ENCODE peak calls at places on chromosomes 1 and 21, in five cellular contexts. J is thoracic aorta, L is cardiac muscle cell, H is psoas muscle, A is GM23338. G is an unnamed sample. For H3K27me3, the result is how much of the 10 kb centered on the place peaks cover.

GRCh38 chr1:29829448-29830344 is 593.4 kb downstream of the PTPRU start:
- DNase-seq in J (no peak), L (no peak), H (no peak), A (no peak), G (peak)

GRCh38 chr1:84712288-84712874 is 22.1 kb upstream of the SSX2IP start:
- DNase-seq in J (no peak), L (peak), H (no peak), A (no peak), G (no peak)

GRCh38 chr21:44024895-44025353 is 12.8 kb downstream of the TRAPPC10 start:
- DNase-seq in J (no peak), L (peak), H (peak), A (peak), G (peak)

GRCh38 chr1:8314346-8315280 is 3.3 kb upstream of the SLC45A1 start:
- DNase-seq in J (no peak), L (peak), H (peak), A (peak), G (peak)

GRCh38 chr1:234839663-234840062 is 229.7 kb upstream of the IRF2BP2 start:
- DNase-seq in J (no peak), L (no peak), H (no peak), A (no peak), G (no peak)

GRCh38 chr1:232509570-232509969 is 120.4 kb downstream of the SIPA1L2 start:
- DNase-seq in J (no peak), L (peak), H (no peak), A (peak), G (no peak)

GRCh38 chr1:18305182-18305795 is 175.4 kb upstream of the KLHDC7A start:
- DNase-seq in J (no peak), L (no peak), H (no peak), A (no peak), G (no peak)

GRCh38 chr1:58968360-58968952 is 184.6 kb upstream of the JUN start:
- DNase-seq in J (peak), L (peak), H (peak), A (no peak), G (peak)

GRCh38 chr21:30881480-30881879 is at the start of gene KRTAP11-1:
- DNase-seq in J (no peak), L (no peak), H (no peak), A (no peak), G (no peak)

GRCh38 chr1:214603819-214604252 is 841 bp downstream of the CENPF start:
- DNase-seq in J (no peak), L (no peak), H (no peak), A (peak), G (no peak)

GRCh38 chr1:43914576-43915525 is 18.8 kb upstream of the ARTN start:
- DNase-seq in J (no peak), L (no peak), H (no peak), A (no peak), G (no peak)

GRCh38 chr21:32331444-32332305 is 33.0 kb downstream of the MRAP start:
- DNase-seq in J (no peak), L (no peak), H (no peak), A (no peak), G (no peak)

GRCh38 chr1:185016880-185017279 is 28.5 kb upstream of the RNF2 start:
- DNase-seq in J (no peak), L (peak), H (no peak), A (no peak), G (no peak)

GRCh38 chr1:183270541-183271141 is 84.6 kb downstream of the LAMC2 start:
- DNase-seq in J (no peak), L (peak), H (no peak), A (no peak), G (no peak)

GRCh38 chr1:28209700-28210099 is 23.1 kb downstream of the DNAJC8 start:
- DNase-seq in J (no peak), L (no peak), H (no peak), A (no peak), G (no peak)

GRCh38 chr1:31705080-31705866 is 1.5 kb upstream of the COL16A1 start:
- DNase-seq in J (peak), L (peak), H (peak), A (peak), G (peak)

GRCh38 chr1:23578997-23579363 is 19.7 kb upstream of the ID3 start:
- DNase-seq in J (no peak), L (no peak), H (no peak), A (no peak), G (no peak)

GRCh38 chr1:217889401-217889800 is 258.3 kb downstream of the SPATA17 start:
- DNase-seq in J (no peak), L (no peak), H (no peak), A (peak), G (no peak)

GRCh38 chr1:217892750-217893149 is 261.6 kb downstream of the SPATA17 start:
- DNase-seq in J (no peak), L (no peak), H (no peak), A (no peak), G (no peak)

GRCh38 chr1:217896490-217896889 is 265.3 kb downstream of the SPATA17 start:
- DNase-seq in J (no peak), L (no peak), H (no peak), A (no peak), G (no peak)

GRCh38 chr1:217895817-217896216 is 264.7 kb downstream of the SPATA17 start:
- DNase-seq in J (no peak), L (no peak), H (no peak), A (no peak), G (no peak)

DNA sequence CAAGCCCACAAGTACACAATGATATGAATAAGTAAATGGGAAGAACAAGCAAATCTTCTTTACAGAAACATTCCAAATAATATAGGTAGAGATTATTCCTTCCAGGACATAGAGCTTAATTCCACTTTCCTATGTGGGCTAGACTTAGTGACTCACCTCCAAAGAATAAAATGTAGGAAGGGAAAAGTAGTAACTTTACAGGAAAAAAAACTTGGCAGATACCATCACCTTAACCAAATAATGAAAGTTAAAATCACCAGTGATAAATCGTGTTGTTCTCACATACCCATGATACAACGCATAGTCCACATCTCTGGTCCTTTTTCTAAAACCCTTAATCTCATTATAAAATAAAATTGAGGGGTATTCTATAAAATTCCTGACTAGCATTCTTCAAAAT is 260.8 kb downstream of the SPATA17 start:
- DNase-seq in J (no peak), L (no peak), H (no peak), A (no peak), G (no peak)
- H3K27me3 ChIP-seq in J (under half), L (under half), H (under half), A (under half), G (under half)

GRCh38 chr1:201049248-201049831 is 25.8 kb upstream of the KIF21B start:
- DNase-seq in J (no peak), L (no peak), H (no peak), A (no peak), G (no peak)
- H3K27me3 ChIP-seq in J (under half), L (under half), H (under half), A (under half), G (under half)

GRCh38 chr1:204282801-204283200 is 69.0 kb upstream of the GOLT1A start:
- DNase-seq in J (no peak), L (no peak), H (no peak), A (no peak), G (no peak)
- H3K27me3 ChIP-seq in J (under half), L (under half), H (under half), A (under half), G (under half)

GRCh38 chr1:166981589-166981988 is 6.2 kb upstream of the ILDR2 start:
- DNase-seq in J (no peak), L (no peak), H (no peak), A (no peak), G (no peak)
- H3K27me3 ChIP-seq in J (under half), L (half or more), H (under half), A (under half), G (under half)